ENCODE peak calls at places on chromosomes 16 and 17, in four cellular contexts. W is HCT116, O is colonic mucosa, Z is upper lobe of right lung. J is an unnamed sample. For H3K27me3, the result is how much of the 10 kb centered on the place peaks cover.

GRCh38 chr16:1890701-1891035 is 18.7 kb upstream of the MEIOB start:
- DNase-seq in W (no peak), O (no peak), Z (no peak), J (no peak)

GRCh38 chr16:23387666-23388065 is 65.3 kb downstream of the COG7 start:
- DNase-seq in W (no peak), O (no peak), Z (no peak), J (no peak)

GRCh38 chr16:10675221-10675620 is 19.5 kb downstream of the TEKT5 start:
- DNase-seq in W (no peak), O (no peak), Z (peak), J (no peak)

GRCh38 chr16:4244881-4245280 is 3.0 kb upstream of the SRL start:
- DNase-seq in W (no peak), O (no peak), Z (no peak), J (no peak)

GRCh38 chr17:9802294-9802693 is 10.9 kb upstream of the DHRS7C start:
- DNase-seq in W (peak), O (no peak), Z (no peak), J (no peak)

GRCh38 chr17:78599419-78599818 is 22.2 kb upstream of the DNAH17 start:
- DNase-seq in W (no peak), O (no peak), Z (no peak), J (no peak)

GRCh38 chr17:11935734-11936406 is 61.4 kb downstream of the ZNF18 start:
- DNase-seq in W (peak), O (peak), Z (no peak), J (no peak)

GRCh38 chr16:81004646-81005353 is 1.9 kb downstream of the CMC2 start:
- DNase-seq in W (peak), O (peak), Z (no peak), J (peak)

GRCh38 chr17:45580914-45581313 is 90.4 kb upstream of the PLEKHM1 start:
- DNase-seq in W (no peak), O (no peak), Z (no peak), J (no peak)

GRCh38 chr17:46943511-46944393 is 20.8 kb downstream of the GOSR2 start:
- DNase-seq in W (no peak), O (no peak), Z (no peak), J (no peak)

GRCh38 chr16:75038036-75038959 is 39.5 kb downstream of the ZNRF1 start:
- DNase-seq in W (no peak), O (no peak), Z (no peak), J (no peak)

GRCh38 chr17:80513892-80514291 is 30.7 kb upstream of the RPTOR start:
- DNase-seq in W (no peak), O (no peak), Z (no peak), J (no peak)

GRCh38 chr17:78774956-78775571 is 7.0 kb downstream of the CYTH1 start:
- DNase-seq in W (no peak), O (no peak), Z (no peak), J (no peak)

GRCh38 chr16:15576960-15577958 is 65.7 kb downstream of the MARF1 start:
- DNase-seq in W (no peak), O (peak), Z (no peak), J (no peak)

GRCh38 chr16:2902337-2903130 is 9.2 kb upstream of the FLYWCH1 start:
- DNase-seq in W (no peak), O (no peak), Z (no peak), J (no peak)

GRCh38 chr17:79574108-79574507 is 36.7 kb downstream of the RBFOX3 start:
- DNase-seq in W (no peak), O (no peak), Z (no peak), J (no peak)

GRCh38 chr16:12124742-12125141 is 148.2 kb downstream of the SNX29 start:
- DNase-seq in W (no peak), O (no peak), Z (no peak), J (no peak)

GRCh38 chr16:27717726-27718125 is 167.8 kb downstream of the KATNIP start:
- DNase-seq in W (no peak), O (no peak), Z (peak), J (no peak)

GRCh38 chr16:64864232-64864803 is 257.5 kb downstream of the CDH11 start:
- DNase-seq in W (no peak), O (no peak), Z (no peak), J (peak)

GRCh38 chr17:32104158-32104557 is 38.1 kb upstream of the RHOT1 start:
- DNase-seq in W (no peak), O (no peak), Z (no peak), J (no peak)

GRCh38 chr17:38591759-38592241 is 14.0 kb downstream of the SRCIN1 start:
- DNase-seq in W (no peak), O (no peak), Z (no peak), J (no peak)

GRCh38 chr17:80468781-80469533 is 7.5 kb downstream of the NPTX1 start:
- DNase-seq in W (no peak), O (no peak), Z (no peak), J (no peak)

GRCh38 chr16:3001316-3001715 is 11.4 kb upstream of the CLDN9 start:
- DNase-seq in W (no peak), O (no peak), Z (no peak), J (no peak)

GRCh38 chr16:89188064-89188441 is 12.3 kb downstream of the SLC22A31 start:
- DNase-seq in W (no peak), O (no peak), Z (no peak), J (no peak)

GRCh38 chr16:89006036-89006752 is 29.2 kb upstream of the CBFA2T3 start:
- DNase-seq in W (no peak), O (no peak), Z (peak), J (no peak)

GRCh38 chr17:4083173-4083572 is 59.7 kb downstream of the ZZEF1 start:
- DNase-seq in W (no peak), O (no peak), Z (no peak), J (no peak)

GRCh38 chr16:74743668-74744299 is 30.8 kb downstream of the FA2H start:
- DNase-seq in W (peak), O (peak), Z (peak), J (peak)

GRCh38 chr16:77399546-77399945 is 35.3 kb downstream of the ADAMTS18 start:
- DNase-seq in W (no peak), O (no peak), Z (no peak), J (no peak)

GRCh38 chr17:33521784-33522183 is 228.7 kb upstream of the ASIC2 start:
- DNase-seq in W (no peak), O (peak), Z (no peak), J (no peak)

GRCh38 chr17:32971171-32971570 is 20.5 kb upstream of the SPACA3 start:
- DNase-seq in W (no peak), O (no peak), Z (no peak), J (no peak)

GRCh38 chr16:57846078-57846697 is 43.9 kb upstream of the KIFC3 start:
- DNase-seq in W (no peak), O (no peak), Z (no peak), J (no peak)

GRCh38 chr17:64497565-64498035 is 746 bp upstream of the POLG2 start:
- DNase-seq in W (no peak), O (no peak), Z (no peak), J (no peak)

GRCh38 chr16:4053663-4054479 is 62.4 kb downstream of the ADCY9 start:
- DNase-seq in W (peak), O (peak), Z (peak), J (peak)

GRCh38 chr16:48556913-48557351 is 53.0 kb downstream of the N4BP1 start:
- DNase-seq in W (peak), O (no peak), Z (no peak), J (peak)

GRCh38 chr17:4269915-4270314 is 6.1 kb upstream of the ANKFY1 start:
- DNase-seq in W (no peak), O (no peak), Z (no peak), J (no peak)

GRCh38 chr16:76294691-76295214 is 17.6 kb downstream of the CNTNAP4 start:
- DNase-seq in W (no peak), O (no peak), Z (no peak), J (no peak)

GRCh38 chr17:2416010-2416734 is 15.3 kb upstream of the MNT start:
- DNase-seq in W (no peak), O (peak), Z (peak), J (no peak)

DNA sequence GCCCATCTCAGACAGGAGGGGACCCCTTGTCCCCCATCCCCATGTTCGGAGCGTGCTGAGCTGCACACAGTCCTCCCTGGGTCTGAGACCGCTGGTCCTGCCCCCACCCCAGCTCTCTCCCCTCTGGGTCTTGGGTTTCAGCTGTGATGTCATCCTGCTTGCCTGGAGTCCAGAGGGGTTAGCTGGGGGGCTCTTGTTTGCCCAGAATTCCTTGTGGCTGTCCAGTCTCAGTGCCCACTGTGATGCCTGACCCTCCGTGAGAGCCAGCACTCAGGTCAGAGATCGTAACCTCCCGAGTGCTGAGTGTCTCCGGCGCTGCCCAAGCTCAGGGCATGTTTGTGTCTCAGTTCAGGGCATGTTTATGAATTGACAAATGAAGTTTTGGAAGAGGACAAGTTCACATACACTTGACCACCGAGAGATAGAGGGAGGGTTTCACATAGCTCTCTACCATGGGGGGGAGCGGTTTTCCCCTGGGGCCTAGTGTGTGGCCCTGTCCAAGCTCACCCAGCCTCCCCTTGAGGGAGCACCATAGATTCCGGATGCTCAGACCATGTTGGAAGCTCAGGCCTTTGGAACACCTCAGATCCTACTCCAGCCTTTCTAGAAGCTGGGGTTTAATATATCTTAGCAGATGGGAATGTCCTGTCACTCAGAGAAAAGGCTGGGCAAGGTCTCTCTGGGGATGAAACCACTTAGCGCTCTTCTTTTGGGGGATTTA is 96.3 kb downstream of the METRNL start:
- DNase-seq in W (no peak), O (peak), Z (no peak), J (no peak)
- H3K27ac ChIP-seq in W (no peak), O (no peak), Z (no peak), J (no peak)

DNA sequence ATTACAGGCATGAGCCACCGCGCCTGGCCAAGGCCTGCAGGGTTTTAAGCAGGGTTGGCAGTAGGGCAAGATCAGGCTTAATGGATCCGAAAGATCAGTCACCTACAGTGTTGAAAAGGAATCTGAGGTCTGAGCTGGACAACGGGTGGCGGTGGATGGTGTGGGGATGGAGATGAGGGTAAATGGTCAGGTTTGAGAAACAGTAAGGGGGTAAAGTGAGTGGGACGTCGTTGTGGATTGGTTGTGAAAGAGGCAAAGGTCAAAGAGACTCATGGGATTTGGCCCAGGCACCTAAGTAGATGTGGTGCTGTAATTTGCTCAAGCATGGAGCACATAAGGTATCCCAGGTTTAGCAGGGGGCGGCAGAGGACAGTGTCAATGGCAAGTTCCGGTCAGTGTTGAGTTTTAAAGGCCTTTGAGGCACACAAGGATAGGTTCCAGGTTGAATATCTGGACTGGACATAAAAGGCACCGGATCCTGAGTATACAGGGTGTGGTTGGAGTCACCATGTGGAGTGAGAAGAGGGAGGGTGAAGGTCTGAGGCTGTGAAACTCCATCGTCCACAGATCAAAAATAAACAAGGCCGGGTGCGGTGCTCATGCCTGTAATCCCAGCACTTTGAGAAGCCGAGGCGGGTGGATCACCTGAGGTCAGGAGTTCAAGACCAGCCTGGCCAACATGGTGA is 1.1 kb upstream of the SLC16A5 start:
- DNase-seq in W (no peak), O (peak), Z (no peak), J (no peak)
- H3K4me3 ChIP-seq in W (peak), O (no peak), Z (peak), J (no peak)

GRCh38 chr16:86244188-86244587 is 266.1 kb upstream of the FOXF1 start:
- DNase-seq in W (no peak), O (peak), Z (no peak), J (no peak)
- H3K27me3 ChIP-seq in W (half or more), O (under half), Z (under half), J (under half)

DNA sequence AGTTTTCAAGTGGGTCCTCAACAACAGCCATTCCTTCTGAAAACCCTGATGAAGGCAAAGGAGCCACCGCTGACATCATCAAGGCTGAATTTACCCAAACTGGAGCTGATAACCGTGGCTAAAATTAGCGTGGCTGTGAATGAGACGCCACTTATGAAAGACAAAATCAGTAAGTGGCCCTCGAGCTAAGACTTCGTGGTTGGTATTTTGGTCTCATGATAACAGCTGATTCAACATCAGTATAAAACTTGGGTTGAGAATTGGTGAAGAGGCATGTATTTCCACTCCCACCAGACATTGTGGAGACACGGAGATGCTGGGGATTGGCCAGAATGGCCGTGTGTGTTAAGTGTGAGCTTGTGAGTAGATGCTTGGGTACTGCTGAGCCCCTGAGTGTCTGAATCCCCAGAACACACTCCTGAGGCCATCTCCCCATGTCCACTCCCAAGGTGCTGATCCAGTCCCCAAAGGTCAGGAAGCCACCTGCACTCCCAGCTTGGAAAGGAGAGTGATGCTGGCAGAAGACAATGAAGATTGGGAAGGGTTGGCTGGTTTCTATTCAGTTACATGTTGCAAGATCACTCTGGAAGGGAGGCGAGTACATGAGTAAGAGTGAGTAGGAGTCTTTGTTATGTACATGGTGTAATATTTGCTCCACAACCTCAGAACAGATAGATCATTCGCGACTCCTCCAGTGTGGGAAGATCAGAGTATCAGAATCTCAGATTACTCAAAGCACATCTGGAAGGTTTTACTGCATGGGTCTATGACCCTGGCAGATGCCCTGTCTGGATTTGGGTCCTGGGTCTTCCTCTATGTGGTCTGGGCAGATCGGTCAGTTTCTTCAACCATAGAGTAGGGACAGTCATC is 207.7 kb downstream of the HS3ST3A1 start:
- DNase-seq in W (no peak), O (no peak), Z (no peak), J (peak)
- H3K27ac ChIP-seq in W (no peak), O (no peak), Z (no peak), J (peak)